ENCODE peak calls at places on chromosomes 16 and 17, in eight cellular contexts. V, E, K, I, X, M, T and U are unnamed samples.

GRCh38 chr17:8981443-8981842 is 15.9 kb upstream of the PIK3R5 start:
- DNase-seq in V (no peak), E (no peak), K (no peak), I (no peak), X (no peak), M (no peak), T (no peak), U (no peak)

GRCh38 chr17:79986441-79987186 is 49.1 kb downstream of the TBC1D16 start:
- DNase-seq in V (no peak), E (no peak), K (no peak), I (no peak), X (no peak), M (no peak), T (no peak), U (no peak)

GRCh38 chr16:85248269-85248668 is 136.0 kb upstream of the CIBAR2 start:
- DNase-seq in V (no peak), E (no peak), K (no peak), I (no peak), X (no peak), M (no peak), T (no peak), U (no peak)

GRCh38 chr17:39573447-39574298 is 34.0 kb downstream of the NEUROD2 start:
- DNase-seq in V (peak), E (no peak), K (peak), I (peak), X (no peak), M (no peak), T (no peak), U (no peak)

GRCh38 chr16:2149630-2150417 is 1.4 kb downstream of the RAB26 start:
- DNase-seq in V (no peak), E (no peak), K (peak), I (no peak), X (no peak), M (no peak), T (no peak), U (no peak)

GRCh38 chr17:57424777-57425188 is 168.5 kb downstream of the MSI2 start:
- DNase-seq in V (no peak), E (no peak), K (peak), I (no peak), X (no peak), M (no peak), T (no peak), U (no peak)

GRCh38 chr17:3557768-3558583 is at the start of gene TRPV3:
- DNase-seq in V (peak), E (peak), K (peak), I (peak), X (peak), M (peak), T (no peak), U (no peak)

GRCh38 chr16:86044881-86045600 is 146.1 kb downstream of the IRF8 start:
- DNase-seq in V (no peak), E (peak), K (no peak), I (no peak), X (peak), M (peak), T (no peak), U (no peak)

GRCh38 chr16:72961115-72961832 is 86.7 kb downstream of the ZFHX3 start:
- DNase-seq in V (no peak), E (no peak), K (peak), I (peak), X (no peak), M (no peak), T (peak), U (no peak)

GRCh38 chr16:89736554-89736953 is 15.2 kb downstream of the ZNF276 start:
- DNase-seq in V (no peak), E (no peak), K (no peak), I (no peak), X (no peak), M (no peak), T (no peak), U (no peak)

GRCh38 chr17:40122466-40122943 is 734 bp downstream of the MSL1 start:
- DNase-seq in V (peak), E (no peak), K (peak), I (peak), X (no peak), M (no peak), T (no peak), U (no peak)

GRCh38 chr17:40563371-40564052 is 1.8 kb downstream of the CCR7 start:
- DNase-seq in V (no peak), E (no peak), K (no peak), I (no peak), X (no peak), M (peak), T (no peak), U (peak)

GRCh38 chr17:66423436-66423922 is 121.1 kb downstream of the PRKCA start:
- DNase-seq in V (no peak), E (no peak), K (peak), I (peak), X (no peak), M (no peak), T (no peak), U (no peak)

GRCh38 chr17:30116345-30116660 is 313 bp upstream of the NSRP1 start:
- DNase-seq in V (no peak), E (no peak), K (no peak), I (no peak), X (no peak), M (no peak), T (no peak), U (no peak)

GRCh38 chr17:76147211-76148014 is 6.4 kb upstream of the FOXJ1 start:
- DNase-seq in V (no peak), E (no peak), K (peak), I (peak), X (no peak), M (no peak), T (no peak), U (no peak)

GRCh38 chr16:75068075-75068474 is 48.5 kb downstream of the LDHD start:
- DNase-seq in V (no peak), E (no peak), K (no peak), I (no peak), X (no peak), M (no peak), T (no peak), U (no peak)

GRCh38 chr17:7084058-7084457 is 4.0 kb upstream of the CLEC10A start:
- DNase-seq in V (no peak), E (no peak), K (no peak), I (no peak), X (no peak), M (no peak), T (no peak), U (no peak)